ENCODE peak calls at places on chromosomes 1 and 21, in nine cellular contexts. O, Z, M, S, K, H, B, W and J are unnamed samples.

GRCh38 chr1:165910764-165911421 is 83.5 kb downstream of the UCK2 start:
- DNase-seq in O (no peak), Z (no peak), M (no peak), S (no peak), K (no peak), H (peak), B (no peak), W (no peak), J (no peak)

GRCh38 chr1:204684206-204684536 is 1.4 kb downstream of the LRRN2 start:
- DNase-seq in O (no peak), Z (no peak), M (no peak), S (no peak), K (no peak), H (no peak), B (no peak), W (no peak), J (no peak)

GRCh38 chr21:44495641-44496040 is 40.3 kb downstream of the LRRC3 start:
- DNase-seq in O (no peak), Z (no peak), M (no peak), S (no peak), K (no peak), H (no peak), B (no peak), W (no peak), J (no peak)

GRCh38 chr1:71658295-71658694 is 577.5 kb upstream of the ZRANB2 start:
- DNase-seq in O (no peak), Z (peak), M (no peak), S (no peak), K (peak), H (peak), B (no peak), W (no peak), J (no peak)

GRCh38 chr1:241569848-241570247 is 37.7 kb downstream of the KMO start:
- DNase-seq in O (no peak), Z (no peak), M (no peak), S (no peak), K (no peak), H (no peak), B (no peak), W (no peak), J (no peak)

GRCh38 chr1:248805905-248806304 is 19.8 kb downstream of the SH3BP5L start:
- DNase-seq in O (no peak), Z (no peak), M (no peak), S (no peak), K (no peak), H (no peak), B (peak), W (peak), J (no peak)

GRCh38 chr21:41817228-41817627 is 50.4 kb upstream of the RIPK4 start:
- DNase-seq in O (peak), Z (peak), M (peak), S (no peak), K (peak), H (peak), B (peak), W (peak), J (peak)

GRCh38 chr1:48978413-48978812 is 201.7 kb upstream of the BEND5 start:
- DNase-seq in O (no peak), Z (no peak), M (no peak), S (no peak), K (no peak), H (no peak), B (no peak), W (no peak), J (no peak)

GRCh38 chr1:54121482-54122130 is 31.2 kb downstream of the CDCP2 start:
- DNase-seq in O (peak), Z (peak), M (peak), S (no peak), K (peak), H (peak), B (peak), W (peak), J (peak)

GRCh38 chr1:178575611-178576331 is 62.9 kb downstream of the TEX35 start:
- DNase-seq in O (no peak), Z (no peak), M (no peak), S (peak), K (peak), H (no peak), B (peak), W (no peak), J (no peak)

GRCh38 chr1:223340637-223341036 is 23.3 kb downstream of the SUSD4 start:
- DNase-seq in O (no peak), Z (no peak), M (no peak), S (no peak), K (no peak), H (no peak), B (no peak), W (no peak), J (no peak)